ENCODE peak calls at places on chromosomes 11 and 22, in six cellular contexts. G, F, A, Q, P and U are unnamed samples.

GRCh38 chr22:49768077-49768476 is 59.6 kb downstream of the BRD1 start:
- DNase-seq in G (peak; percentile 59), F (peak; percentile 4), A (peak; percentile 3), Q (peak; percentile 33), P (no peak), U (no peak)

GRCh38 chr11:125768256-125769046 is 10.2 kb downstream of the PATE2 start:
- DNase-seq in G (no peak), F (no peak), A (no peak), Q (no peak), P (no peak), U (no peak)

GRCh38 chr11:61701298-61701993 is 21.3 kb downstream of the DAGLA start:
- DNase-seq in G (no peak), F (peak; percentile 45), A (peak; percentile 48), Q (peak; percentile 70), P (peak; percentile 38), U (peak; percentile 76)

GRCh38 chr22:46578251-46578823 is 40.9 kb upstream of the CELSR1 start:
- DNase-seq in G (peak; percentile 71), F (no peak), A (no peak), Q (peak; percentile 60), P (no peak), U (no peak)

GRCh38 chr22:33242078-33242477 is 183.9 kb upstream of the SYN3 start:
- DNase-seq in G (no peak), F (no peak), A (no peak), Q (no peak), P (no peak), U (no peak)

GRCh38 chr22:21764038-21764804 is 28.6 kb upstream of the YPEL1 start:
- DNase-seq in G (peak; percentile 9), F (no peak), A (no peak), Q (no peak), P (no peak), U (no peak)

GRCh38 chr11:111530091-111530490 is 10.4 kb upstream of the LAYN start:
- DNase-seq in G (no peak), F (no peak), A (no peak), Q (no peak), P (no peak), U (no peak)

GRCh38 chr22:50186181-50186731 is 543 bp downstream of the TRABD start:
- DNase-seq in G (no peak), F (no peak), A (no peak), Q (peak; percentile 59), P (no peak), U (no peak)

GRCh38 chr22:47899894-47900293 is 1137.4 kb downstream of the TBC1D22A start:
- DNase-seq in G (no peak), F (no peak), A (no peak), Q (no peak), P (no peak), U (no peak)

GRCh38 chr11:134261000-134261399 is 7.6 kb downstream of the ACAD8 start:
- DNase-seq in G (no peak), F (no peak), A (no peak), Q (no peak), P (no peak), U (no peak)

GRCh38 chr11:63761870-63762661 is 6.5 kb downstream of the ZFTA start:
- DNase-seq in G (no peak), F (no peak), A (peak; percentile 14), Q (peak; percentile 58), P (no peak), U (peak; percentile 94)

GRCh38 chr11:76671626-76672309 is 1.2 kb upstream of the LRRC32 start:
- DNase-seq in G (peak; percentile 47), F (no peak), A (no peak), Q (peak; percentile 42), P (no peak), U (no peak)

GRCh38 chr22:22386602-22387385 is 121.7 kb downstream of the ZNF280B start:
- DNase-seq in G (no peak), F (no peak), A (no peak), Q (no peak), P (no peak), U (no peak)

GRCh38 chr22:32761251-32761903 is 40.1 kb upstream of the TIMP3 start:
- DNase-seq in G (no peak), F (no peak), A (no peak), Q (no peak), P (no peak), U (no peak)

GRCh38 chr11:64763804-64764611 is 4.2 kb upstream of the PYGM start:
- DNase-seq in G (peak; percentile 53), F (no peak), A (no peak), Q (peak; percentile 50), P (no peak), U (no peak)

GRCh38 chr11:62166371-62166770 is 23.6 kb upstream of the SCGB1D1 start:
- DNase-seq in G (no peak), F (no peak), A (no peak), Q (no peak), P (no peak), U (no peak)

GRCh38 chr22:17794726-17795125 is 20.5 kb upstream of the BID start:
- DNase-seq in G (no peak), F (no peak), A (no peak), Q (no peak), P (no peak), U (no peak)

GRCh38 chr22:47775686-47776085 is 1013.2 kb downstream of the TBC1D22A start:
- DNase-seq in G (no peak), F (no peak), A (no peak), Q (no peak), P (peak; percentile 77), U (no peak)

GRCh38 chr11:109303342-109303741 is 118.6 kb upstream of the C11orf87 start:
- DNase-seq in G (no peak), F (no peak), A (no peak), Q (no peak), P (peak; percentile 72), U (no peak)

GRCh38 chr11:100578966-100579365 is 108.1 kb upstream of the ARHGAP42 start:
- DNase-seq in G (no peak), F (no peak), A (no peak), Q (no peak), P (peak; percentile 79), U (no peak)

GRCh38 chr11:27179334-27179733 is 138.7 kb downstream of the BBOX1 start:
- DNase-seq in G (no peak), F (no peak), A (no peak), Q (no peak), P (no peak), U (no peak)

GRCh38 chr11:123054301-123055065 is 7.5 kb downstream of the HSPA8 start:
- DNase-seq in G (no peak), F (peak; percentile 40), A (no peak), Q (no peak), P (peak; percentile 89), U (peak; percentile 94)

GRCh38 chr11:74783241-74783871 is 34.7 kb downstream of the RNF169 start:
- DNase-seq in G (no peak), F (no peak), A (no peak), Q (no peak), P (peak; percentile 84), U (no peak)

GRCh38 chr22:17285661-17286060 is 66.4 kb upstream of the ADA2 start:
- DNase-seq in G (no peak), F (no peak), A (no peak), Q (no peak), P (no peak), U (no peak)

GRCh38 chr11:86064236-86064803 is 4.6 kb downstream of the PICALM start:
- DNase-seq in G (no peak), F (no peak), A (no peak), Q (no peak), P (peak; percentile 35), U (peak; percentile 57)

GRCh38 chr11:130580372-130580771 is 131.9 kb downstream of the ADAMTS15 start:
- DNase-seq in G (no peak), F (no peak), A (no peak), Q (no peak), P (peak; percentile 94), U (peak; percentile 84)

DNA sequence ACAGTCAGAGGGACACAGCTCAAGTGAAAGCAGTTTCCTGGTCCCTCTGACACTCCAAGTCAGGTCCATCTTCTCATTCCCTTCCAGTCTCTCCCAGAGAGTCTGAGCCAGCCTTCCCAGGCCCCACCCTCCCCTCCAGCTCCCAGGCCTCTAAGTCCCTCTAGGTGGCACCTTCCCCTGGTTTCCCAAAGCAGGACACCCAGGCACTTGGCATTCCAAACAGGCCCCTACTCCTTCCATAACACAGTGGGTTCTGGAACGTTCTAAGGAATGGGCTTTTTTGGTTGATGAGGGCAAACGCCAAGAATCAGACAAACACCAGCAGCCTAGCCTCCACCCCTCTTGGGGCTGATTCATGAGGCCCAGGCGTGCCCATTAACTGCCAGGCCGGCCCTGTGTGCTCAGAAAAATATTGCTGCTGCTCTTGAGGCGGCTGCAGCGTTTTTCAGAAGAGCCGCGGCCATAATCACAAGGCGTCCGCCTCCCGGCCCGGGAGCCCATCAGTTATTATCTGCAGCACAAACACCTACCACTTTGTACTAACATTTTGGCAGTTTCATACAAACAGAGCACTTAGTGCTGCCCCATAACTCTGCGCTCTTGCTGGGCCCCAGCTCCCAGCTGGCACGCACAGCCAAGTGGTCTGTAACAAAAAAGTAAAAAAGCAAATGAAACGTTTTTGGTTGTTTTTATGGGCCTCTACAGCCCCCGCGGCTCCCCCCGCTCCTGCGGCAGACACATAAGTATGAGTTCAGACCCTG is 418.6 kb downstream of the SOX6 start:
- DNase-seq in G (no peak), F (no peak), A (no peak), Q (no peak), P (no peak), U (no peak)
- TF ChIP-seq CTCF in G (no peak), F (no peak), A (no peak), Q (no peak), P (no peak), U (peak; percentile 18)

GRCh38 chr11:82261367-82261766 is 472.3 kb downstream of the FAM181B start:
- DNase-seq in G (no peak), F (no peak), A (no peak), Q (no peak), P (no peak), U (no peak)

GRCh38 chr11:82268627-82269026 is 465.0 kb downstream of the FAM181B start:
- DNase-seq in G (no peak), F (no peak), A (no peak), Q (no peak), P (no peak), U (no peak)

GRCh38 chr11:82270870-82271269 is 462.8 kb downstream of the FAM181B start:
- DNase-seq in G (no peak), F (no peak), A (no peak), Q (no peak), P (no peak), U (no peak)

DNA sequence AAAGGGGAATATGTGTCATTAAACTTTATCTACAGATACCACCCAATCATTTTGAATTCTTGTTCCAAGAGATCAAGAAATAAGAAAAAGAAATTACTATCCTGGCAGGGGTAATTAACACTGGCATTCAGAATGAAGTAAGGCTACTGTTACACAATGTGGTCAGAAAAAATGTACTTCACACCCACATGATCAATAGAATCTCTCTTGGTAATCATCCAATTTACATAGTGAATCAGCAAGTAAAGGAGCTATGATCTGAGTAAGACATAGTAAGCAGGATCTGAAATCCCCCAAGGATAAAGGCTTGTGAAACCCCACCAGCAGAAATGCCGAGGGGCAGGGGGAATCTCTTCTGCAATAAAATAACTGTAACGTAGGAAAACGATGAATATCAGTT is 466.5 kb downstream of the FAM181B start:
- DNase-seq in G (no peak), F (no peak), A (no peak), Q (no peak), P (peak; percentile 7), U (no peak)
- H3K4me1 ChIP-seq in G (no peaks in the 10 kb centered on the region), F (no peaks in the 10 kb centered on the region), A (no peaks in the 10 kb centered on the region), Q (no peaks in the 10 kb centered on the region), P (no peaks in the 10 kb centered on the region), U (no peaks in the 10 kb centered on the region)

GRCh38 chr11:95232666-95233065 is 1.7 kb upstream of the SESN3 start:
- DNase-seq in G (no peak), F (no peak), A (no peak), Q (no peak), P (no peak), U (no peak)
- H3K4me3 ChIP-seq in G (peak overlapping the region; percentile 81), F (no peak overlapping the region), A (peak overlapping the region; percentile 98), Q (peak overlapping the region; percentile 83), P (no peak overlapping the region), U (no peak overlapping the region)

GRCh38 chr22:36032611-36033010 is 4.0 kb upstream of the RBFOX2 start:
- DNase-seq in G (no peak), F (no peak), A (no peak), Q (no peak), P (no peak), U (no peak)
- TF ChIP-seq CTCF in G (no peak), F (no peak), A (no peak), Q (no peak), P (no peak), U (no peak)